ENCODE peak calls at places on chromosomes 11 and 22, in nine cellular contexts. F is non-pigmented ciliary epithelial cell; W is anterior cingulate cortex; U is activated T-helper 1 cell treated with anti-CD3 and anti-CD28 coated beads, Interleukin-12 subunit alpha, Interleukin-12 subunit beta, Interleukin-2, Interleukin-4 antibody, amounts not matched to agents 30 ng/mL and 10 ng/mL and 1 ng/mL, durations not matched to agents 14 hours and 24 hours and 36 hours; A is mucosa of descending colon; E is adipocyte; C is cardiac fibroblast; V is NCI-H1092; Q is ACHN. T is an unnamed sample.

GRCh38 chr11:61830318-61831105 is 2.4 kb downstream of the FADS2 start:
- DNase-seq in F (no peak), W (no peak), U (no peak), A (no peak), E (peak; percentile 78), C (peak; percentile 30), V (no peak), Q (no peak), T (no peak)

GRCh38 chr22:19955241-19956128 is 13.9 kb upstream of the TXNRD2 start:
- DNase-seq in F (no peak), W (no peak), U (no peak), A (no peak), E (no peak), C (no peak), V (no peak), Q (no peak), T (no peak)

GRCh38 chr11:130070829-130071205 is 1.1 kb downstream of the APLP2 start:
- DNase-seq in F (no peak), W (no peak), U (no peak), A (peak; percentile 35), E (peak; percentile 59), C (peak; percentile 32), V (no peak), Q (peak; percentile 35), T (no peak)

GRCh38 chr11:16418698-16419097 is 62.4 kb upstream of the SOX6 start:
- DNase-seq in F (no peak), W (no peak), U (no peak), A (no peak), E (no peak), C (no peak), V (no peak), Q (no peak), T (no peak)

GRCh38 chr11:19018901-19019300 is 41.6 kb downstream of the MRGPRX2 start:
- DNase-seq in F (no peak), W (no peak), U (no peak), A (no peak), E (no peak), C (no peak), V (no peak), Q (peak; percentile 4), T (no peak)

GRCh38 chr11:120675171-120675570 is 163.6 kb downstream of the GRIK4 start:
- DNase-seq in F (no peak), W (no peak), U (no peak), A (no peak), E (no peak), C (no peak), V (no peak), Q (no peak), T (peak; percentile 11)

GRCh38 chr11:132944557-132944920 is 587.8 kb downstream of the OPCML start:
- DNase-seq in F (no peak), W (no peak), U (no peak), A (no peak), E (no peak), C (no peak), V (no peak), Q (no peak), T (no peak)

GRCh38 chr11:57370251-57370650 is 10.7 kb downstream of the PRG3 start:
- DNase-seq in F (peak; percentile 45), W (no peak), U (no peak), A (no peak), E (peak; percentile 31), C (peak; percentile 43), V (no peak), Q (no peak), T (no peak)

GRCh38 chr22:20756846-20757245 is 17.1 kb upstream of the SERPIND1 start:
- DNase-seq in F (no peak), W (no peak), U (no peak), A (no peak), E (no peak), C (no peak), V (no peak), Q (no peak), T (no peak)

GRCh38 chr11:2156416-2157182 is 4.4 kb downstream of the INS start:
- DNase-seq in F (no peak), W (peak; percentile 68), U (peak; percentile 46), A (peak; percentile 84), E (peak; percentile 81), C (peak; percentile 58), V (peak; percentile 64), Q (peak; percentile 60), T (peak; percentile 26)

GRCh38 chr11:2529636-2530035 is 84.8 kb downstream of the KCNQ1 start:
- DNase-seq in F (no peak), W (no peak), U (no peak), A (no peak), E (no peak), C (no peak), V (no peak), Q (no peak), T (no peak)

GRCh38 chr11:30192620-30193019 is 38.2 kb upstream of the FSHB start:
- DNase-seq in F (no peak), W (no peak), U (no peak), A (no peak), E (no peak), C (no peak), V (no peak), Q (no peak), T (no peak)

GRCh38 chr11:61946894-61947293 is 3.3 kb upstream of the BEST1 start:
- DNase-seq in F (no peak), W (no peak), U (no peak), A (no peak), E (no peak), C (peak; percentile 27), V (no peak), Q (no peak), T (no peak)

GRCh38 chr11:103806130-103806900 is 230.1 kb upstream of the DDI1 start:
- DNase-seq in F (peak; percentile 78), W (no peak), U (no peak), A (peak; percentile 32), E (peak; percentile 78), C (peak; percentile 86), V (no peak), Q (peak; percentile 81), T (peak; percentile 43)

GRCh38 chr11:24134879-24135588 is 361.8 kb upstream of the LUZP2 start:
- DNase-seq in F (no peak), W (no peak), U (no peak), A (no peak), E (peak; percentile 3), C (no peak), V (no peak), Q (no peak), T (no peak)